ENCODE peak calls at places on chromosomes 7 and 10, in eight cellular contexts. G is keratinocyte, D is heart right ventricle, X is SK-N-SH, F is heart left ventricle, Z is lung, H is astrocyte, T is PC-9. I is an unnamed sample.

GRCh38 chr7:158975526-158976467 is 119.4 kb downstream of the DYNC2I1 start:
- DNase-seq in G (no peak), D (no peak), X (no peak), F (no peak), Z (no peak), H (no peak), T (no peak), I (no peak)

GRCh38 chr7:7529328-7529727 is 6.3 kb downstream of the COL28A1 start:
- DNase-seq in G (no peak), D (no peak), X (no peak), F (no peak), Z (no peak), H (no peak), T (no peak), I (no peak)

GRCh38 chr7:126394406-126394805 is 858.3 kb downstream of the GRM8 start:
- DNase-seq in G (no peak), D (no peak), X (no peak), F (no peak), Z (no peak), H (no peak), T (no peak), I (no peak)

GRCh38 chr7:28879105-28879504 is 79.0 kb downstream of the TRIL start:
- DNase-seq in G (no peak), D (no peak), X (no peak), F (no peak), Z (no peak), H (no peak), T (no peak), I (no peak)

GRCh38 chr10:15254808-15255655 is 86.5 kb upstream of the NMT2 start:
- DNase-seq in G (no peak), D (peak; percentile 27), X (no peak), F (peak; percentile 18), Z (no peak), H (no peak), T (no peak), I (no peak)

GRCh38 chr10:3526721-3527120 is 258.3 kb downstream of the KLF6 start:
- DNase-seq in G (no peak), D (peak; percentile 36), X (no peak), F (no peak), Z (no peak), H (peak; percentile 94), T (no peak), I (no peak)

GRCh38 chr7:114478384-114478783 is 63.8 kb downstream of the FOXP2 start:
- DNase-seq in G (no peak), D (no peak), X (no peak), F (no peak), Z (no peak), H (no peak), T (no peak), I (no peak)

GRCh38 chr10:1454964-1455363 is 282.4 kb downstream of the ADARB2 start:
- DNase-seq in G (no peak), D (no peak), X (no peak), F (no peak), Z (no peak), H (no peak), T (no peak), I (no peak)

GRCh38 chr7:139232893-139233292 is 1.9 kb downstream of the UBN2 start:
- DNase-seq in G (peak; percentile 28), D (no peak), X (no peak), F (no peak), Z (no peak), H (peak; percentile 35), T (peak; percentile 94), I (no peak)

GRCh38 chr7:16787141-16787540 is 17.7 kb downstream of the AGR2 start:
- DNase-seq in G (no peak), D (no peak), X (no peak), F (no peak), Z (no peak), H (no peak), T (no peak), I (no peak)

GRCh38 chr7:122791959-122792545 is 89.3 kb upstream of the RNF148 start:
- DNase-seq in G (no peak), D (no peak), X (no peak), F (no peak), Z (no peak), H (no peak), T (no peak), I (no peak)

DNA sequence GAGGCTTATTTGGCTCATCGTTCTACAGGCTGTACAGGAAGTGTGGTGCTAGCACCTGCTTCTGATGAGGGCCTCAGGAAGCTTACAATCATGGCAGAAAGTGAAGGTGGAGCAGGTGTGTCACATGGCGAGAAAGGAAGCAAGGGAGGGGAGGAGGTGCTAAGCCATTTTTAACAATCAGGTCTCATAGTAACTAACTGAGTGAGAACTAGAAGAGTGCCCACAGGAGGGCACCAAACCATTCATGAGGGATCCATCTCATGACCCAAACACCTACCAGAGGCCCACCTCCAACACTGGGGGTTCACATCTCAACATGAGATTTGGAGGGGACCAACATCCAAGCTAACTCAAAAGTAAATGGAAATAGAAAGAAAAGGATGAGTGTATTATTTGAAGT is 78.1 kb downstream of the CXCL12 start:
- DNase-seq in G (no peak), D (no peak), X (no peak), F (no peak), Z (no peak), H (no peak), T (no peak), I (no peak)
- TF ChIP-seq CTCF in G (no peak), D (peak; percentile 25), X (peak; percentile 43), F (no peak), Z (no peak), H (no peak), T (peak; percentile 26), I (no peak)

DNA sequence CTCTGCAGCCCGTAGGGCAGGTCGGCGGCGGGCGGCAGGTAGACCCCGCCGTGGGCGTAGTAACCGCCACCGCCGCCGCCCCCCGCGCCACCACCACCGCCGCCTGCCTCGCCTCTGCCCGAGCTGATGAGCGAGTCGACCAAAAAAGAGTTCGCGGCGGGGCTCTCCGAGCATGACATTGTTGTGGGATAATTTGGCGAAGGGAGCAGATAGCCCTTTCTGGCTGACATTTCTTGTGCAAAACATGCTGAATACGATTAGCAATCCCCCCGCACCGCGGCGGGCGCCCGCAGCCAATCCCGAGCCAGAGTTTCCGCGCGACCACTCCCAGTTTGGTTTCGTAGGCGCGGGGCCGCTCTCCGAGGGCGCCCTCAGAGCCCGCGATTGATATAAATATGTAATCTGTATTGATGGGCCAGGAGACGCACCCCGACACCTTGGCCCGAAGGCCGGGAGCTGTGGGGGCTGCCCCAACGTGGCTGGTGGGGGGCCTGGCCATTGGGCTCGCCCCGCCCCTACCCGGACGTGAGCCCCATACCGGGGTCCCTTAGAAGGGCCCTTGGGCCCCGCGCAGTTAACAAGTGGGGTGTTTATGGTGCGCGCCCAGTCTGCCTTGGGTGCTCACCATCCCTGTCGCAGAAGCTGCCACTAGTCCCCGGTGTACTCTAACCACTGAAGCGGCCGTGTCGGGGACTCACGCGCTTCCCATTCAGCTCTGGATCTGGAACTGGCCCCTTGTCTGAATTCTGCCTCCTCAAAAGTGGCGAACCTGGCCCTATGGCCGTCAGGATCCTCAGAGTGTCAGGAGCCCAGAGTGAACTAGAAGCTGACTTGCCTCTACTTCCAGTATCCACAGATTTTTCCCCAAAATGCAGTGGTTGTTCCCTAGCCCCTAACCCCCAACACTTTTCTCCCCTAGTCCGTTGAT is at the start of gene HOXA10:
- DNase-seq in G (no peak), D (no peak), X (no peak), F (no peak), Z (no peak), H (no peak), T (no peak), I (no peak)
- H3K27me3 ChIP-seq in G (peaks cover 6% of the 10 kb centered on the region), D (peaks cover 100% of the 10 kb centered on the region), X (peaks cover 100% of the 10 kb centered on the region), F (peaks cover 100% of the 10 kb centered on the region), Z (peaks cover 29% of the 10 kb centered on the region), H (peaks cover 92% of the 10 kb centered on the region), T (no peaks in the 10 kb centered on the region), I (no peaks in the 10 kb centered on the region)

GRCh38 chr7:5360971-5361370 is 62.7 kb downstream of the TNRC18 start:
- DNase-seq in G (no peak), D (no peak), X (no peak), F (no peak), Z (no peak), H (no peak), T (no peak), I (no peak)
- H3K36me3 ChIP-seq in G (peaks cover 40% of the 10 kb centered on the region), D (peaks cover 10% of the 10 kb centered on the region), X (peaks cover 50% of the 10 kb centered on the region), F (peaks cover 78% of the 10 kb centered on the region), Z (peaks cover 53% of the 10 kb centered on the region), H (peaks cover 12% of the 10 kb centered on the region), T (peaks cover 40% of the 10 kb centered on the region), I (peaks cover 2% of the 10 kb centered on the region)

GRCh38 chr7:342681-343216 is 52.8 kb downstream of the FOXL3 start:
- DNase-seq in G (no peak), D (no peak), X (no peak), F (no peak), Z (no peak), H (no peak), T (no peak), I (no peak)

GRCh38 chr7:343227-343822 is 53.4 kb downstream of the FOXL3 start:
- DNase-seq in G (no peak), D (no peak), X (peak; percentile 62), F (no peak), Z (no peak), H (no peak), T (no peak), I (no peak)

GRCh38 chr7:340200-340937 is 50.4 kb downstream of the FOXL3 start:
- DNase-seq in G (no peak), D (no peak), X (no peak), F (no peak), Z (no peak), H (no peak), T (no peak), I (no peak)

GRCh38 chr7:340979-341694 is 51.2 kb downstream of the FOXL3 start:
- DNase-seq in G (no peak), D (no peak), X (no peak), F (no peak), Z (no peak), H (no peak), T (no peak), I (no peak)

GRCh38 chr7:341841-342638 is 52.1 kb downstream of the FOXL3 start:
- DNase-seq in G (no peak), D (peak; percentile 40), X (no peak), F (peak; percentile 60), Z (no peak), H (no peak), T (no peak), I (no peak)
- TF ChIP-seq CTCF in G (no peak), D (no peak), X (no peak), F (no peak), Z (no peak), H (no peak), T (no peak), I (no peak)

DNA sequence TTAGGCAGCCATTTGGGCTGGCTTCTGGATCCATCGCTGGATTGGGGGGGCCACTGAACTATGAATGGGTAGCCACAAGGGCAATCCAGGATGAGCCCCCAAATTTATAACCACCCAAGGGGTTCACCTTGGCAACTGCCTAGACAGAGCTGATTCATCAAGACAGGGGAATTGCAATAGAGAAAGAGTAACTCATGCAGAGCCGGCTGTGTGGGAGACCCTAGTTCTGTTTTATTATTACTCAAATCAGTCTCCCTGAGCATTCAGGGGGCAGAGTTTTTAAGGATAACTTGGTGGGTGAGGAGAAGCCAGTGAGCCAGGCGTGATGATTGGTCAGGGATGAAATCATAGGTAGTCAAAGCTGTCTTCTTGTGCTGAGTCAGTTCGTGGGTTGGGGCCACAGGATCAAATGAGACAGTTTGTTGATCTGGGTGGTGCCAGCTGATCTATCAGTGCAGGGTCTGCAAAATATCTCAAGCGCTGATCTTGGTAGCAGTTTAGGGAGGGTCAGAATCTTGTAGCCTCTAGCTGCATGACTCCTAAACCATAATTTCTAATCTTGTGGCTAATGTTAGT is 57.9 kb downstream of the DNAJB9 start:
- DNase-seq in G (no peak), D (no peak), X (no peak), F (no peak), Z (no peak), H (no peak), T (no peak), I (no peak)
- H3K27me3 ChIP-seq in G (no peaks in the 10 kb centered on the region), D (peaks cover 12% of the 10 kb centered on the region), X (no peaks in the 10 kb centered on the region), F (peaks cover 4% of the 10 kb centered on the region), Z (no peaks in the 10 kb centered on the region), H (no peaks in the 10 kb centered on the region), T (no peaks in the 10 kb centered on the region), I (no peaks in the 10 kb centered on the region)

GRCh38 chr7:47970750-47971149 is 8.7 kb downstream of the HUS1 start:
- DNase-seq in G (no peak), D (no peak), X (no peak), F (no peak), Z (no peak), H (no peak), T (no peak), I (no peak)
- H3K36me3 ChIP-seq in G (peaks cover 35% of the 10 kb centered on the region), D (no peaks in the 10 kb centered on the region), X (peaks cover 64% of the 10 kb centered on the region), F (peaks cover 83% of the 10 kb centered on the region), Z (peaks cover 38% of the 10 kb centered on the region), H (peaks cover 52% of the 10 kb centered on the region), T (peaks cover 53% of the 10 kb centered on the region), I (peaks cover 4% of the 10 kb centered on the region)

I was measured in kidney epithelial cell.